ENCODE peak calls at places on chromosomes 12 and 14, in nine cellular contexts. N, I, E, L, M, G, Z, Y and F are unnamed samples.

GRCh38 chr12:124556896-124557501 is 10.4 kb downstream of the NCOR2 start:
- DNase-seq in Y (no peak), E (no peak), M (no peak), I (no peak), N (no peak), G (no peak), L (no peak), Z (no peak), F (no peak)

GRCh38 chr14:100289916-100290606 is 16.2 kb downstream of the SLC25A29 start:
- DNase-seq in E (no peak), G (no peak), L (no peak), Y (no peak), M (no peak), N (no peak), Z (no peak), I (peak; percentile 22), F (no peak)

GRCh38 chr12:102302553-102302952 is 104.9 kb upstream of the PMCH start:
- DNase-seq in N (no peak), Y (no peak), I (no peak), L (no peak), G (no peak), M (no peak), E (no peak), Z (no peak), F (no peak)

GRCh38 chr12:69660164-69660863 is 38.8 kb downstream of the BEST3 start:
- DNase-seq in Z (no peak), M (no peak), G (no peak), I (no peak), N (no peak), E (no peak), Y (no peak), L (no peak), F (no peak)

GRCh38 chr12:124308741-124309140 is 13.8 kb downstream of the RFLNA start:
- DNase-seq in M (no peak), L (no peak), G (no peak), Z (no peak), Y (no peak), I (no peak), N (no peak), E (no peak), F (no peak)

GRCh38 chr12:12722351-12723146 is 5.4 kb downstream of the CDKN1B start:
- DNase-seq in L (no peak), E (no peak), M (no peak), I (no peak), Y (no peak), N (no peak), G (no peak), Z (peak; percentile 61), F (no peak)

GRCh38 chr12:509494-509893 is 49.8 kb downstream of the B4GALNT3 start:
- DNase-seq in N (no peak), I (no peak), E (no peak), Z (no peak), G (no peak), M (peak; percentile 35), L (no peak), Y (no peak), F (no peak)

GRCh38 chr12:8559676-8560075 is 19.0 kb upstream of the CLEC4E start:
- DNase-seq in M (peak; percentile 54), E (no peak), Z (no peak), Y (no peak), I (no peak), N (no peak), L (no peak), G (no peak), F (no peak)